ENCODE peak calls at places on chromosomes 12 and 14, in seven cellular contexts. A is H9, H is mammary epithelial cell, W is IMR-90, U is endodermal cell, I is kidney, Y is HepG2. G is an unnamed sample.

GRCh38 chr12:56631790-56632700 is 1.9 kb upstream of the BAZ2A start:
- DNase-seq in A (peak), H (peak), W (peak), U (peak), I (peak), Y (peak), G (no peak)

GRCh38 chr14:102498005-102498677 is 11.4 kb downstream of the ANKRD9 start:
- DNase-seq in A (peak), H (no peak), W (no peak), U (peak), I (no peak), Y (no peak), G (no peak)

GRCh38 chr12:69071091-69071370 is 138.1 kb upstream of the CPM start:
- DNase-seq in A (no peak), H (no peak), W (no peak), U (no peak), I (no peak), Y (no peak), G (no peak)

GRCh38 chr12:47276253-47277070 is 196.7 kb upstream of the AMIGO2 start:
- DNase-seq in A (no peak), H (peak), W (peak), U (no peak), I (no peak), Y (peak), G (no peak)

GRCh38 chr12:114369088-114369487 is 36.9 kb downstream of the TBX5 start:
- DNase-seq in A (no peak), H (no peak), W (no peak), U (no peak), I (no peak), Y (no peak), G (no peak)

GRCh38 chr14:102516531-102517411 is 7.2 kb upstream of the ANKRD9 start:
- DNase-seq in A (peak), H (peak), W (no peak), U (peak), I (peak), Y (peak), G (no peak)

GRCh38 chr12:107384645-107385044 is 291.3 kb upstream of the CRY1 start:
- DNase-seq in A (no peak), H (no peak), W (no peak), U (no peak), I (no peak), Y (no peak), G (no peak)

GRCh38 chr14:55794655-55795583 is 214.9 kb downstream of the KTN1 start:
- DNase-seq in A (no peak), H (peak), W (peak), U (no peak), I (no peak), Y (no peak), G (peak)

GRCh38 chr14:64844993-64845536 is 34.6 kb downstream of the SPTB start:
- DNase-seq in A (no peak), H (no peak), W (no peak), U (no peak), I (no peak), Y (no peak), G (no peak)

GRCh38 chr14:70416322-70416716 is 571 bp downstream of the SYNJ2BP start:
- DNase-seq in A (no peak), H (no peak), W (peak), U (no peak), I (no peak), Y (no peak), G (peak)

GRCh38 chr12:96810477-96810876 is 96.6 kb upstream of the NEDD1 start:
- DNase-seq in A (no peak), H (no peak), W (no peak), U (no peak), I (no peak), Y (no peak), G (peak)

GRCh38 chr12:39824505-39825198 is 205.0 kb upstream of the ABCD2 start:
- DNase-seq in A (no peak), H (peak), W (peak), U (no peak), I (no peak), Y (peak), G (no peak)

GRCh38 chr12:39033789-39034188 is 128.4 kb upstream of the CPNE8 start:
- DNase-seq in A (no peak), H (no peak), W (no peak), U (no peak), I (no peak), Y (no peak), G (no peak)

GRCh38 chr14:57390037-57390805 is at the start of gene NAA30:
- DNase-seq in A (peak), H (peak), W (peak), U (peak), I (peak), Y (peak), G (peak)

DNA sequence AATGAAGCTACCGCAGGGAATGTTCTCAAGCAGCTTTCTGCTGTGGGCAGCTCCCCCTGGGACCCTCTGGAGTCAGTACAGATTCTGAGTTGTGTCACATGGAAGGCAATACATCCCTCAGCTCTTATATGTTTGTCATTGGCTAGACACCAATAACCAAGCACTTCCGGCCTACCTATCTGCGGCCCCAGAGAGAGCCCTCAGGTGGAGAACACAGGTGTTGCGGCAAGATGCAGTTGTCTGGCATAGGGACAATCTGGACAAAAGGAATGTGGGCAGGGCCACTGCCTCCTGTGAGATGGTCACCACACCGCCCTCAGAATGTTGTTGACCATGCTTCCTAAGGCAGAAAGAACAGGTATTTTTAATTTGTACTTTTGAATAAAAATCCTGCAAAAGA is 118.7 kb downstream of the BRMS1L start:
- DNase-seq in A (peak), H (peak), W (no peak), U (peak), I (no peak), Y (peak), G (no peak)
- TF ChIP-seq CTCF in A (peak), H (peak), W (no peak), U (peak), I (no peak), Y (peak), G (no peak)

GRCh38 chr12:100954118-100954517 is 159.5 kb downstream of the ANO4 start:
- DNase-seq in A (no peak), H (no peak), W (no peak), U (peak), I (no peak), Y (no peak), G (no peak)
- H3K9ac ChIP-seq in A (no peak), H (no peak), W (no peak), U (no peak), I (no peak), Y (no peak), G (no peak)

GRCh38 chr12:10610188-10610587 is 3.2 kb downstream of the MAGOHB start:
- DNase-seq in A (no peak), H (no peak), W (no peak), U (no peak), I (no peak), Y (no peak), G (no peak)

GRCh38 chr12:10612954-10613333 is 465 bp downstream of the MAGOHB start:
- DNase-seq in A (no peak), H (no peak), W (no peak), U (peak), I (no peak), Y (no peak), G (no peak)

GRCh38 chr12:10613334-10614055 is at the start of gene MAGOHB:
- DNase-seq in A (peak), H (peak), W (peak), U (peak), I (peak), Y (peak), G (peak)

GRCh38 chr12:10612110-10612509 is 1.3 kb downstream of the MAGOHB start:
- DNase-seq in A (no peak), H (no peak), W (no peak), U (no peak), I (no peak), Y (no peak), G (no peak)

DNA sequence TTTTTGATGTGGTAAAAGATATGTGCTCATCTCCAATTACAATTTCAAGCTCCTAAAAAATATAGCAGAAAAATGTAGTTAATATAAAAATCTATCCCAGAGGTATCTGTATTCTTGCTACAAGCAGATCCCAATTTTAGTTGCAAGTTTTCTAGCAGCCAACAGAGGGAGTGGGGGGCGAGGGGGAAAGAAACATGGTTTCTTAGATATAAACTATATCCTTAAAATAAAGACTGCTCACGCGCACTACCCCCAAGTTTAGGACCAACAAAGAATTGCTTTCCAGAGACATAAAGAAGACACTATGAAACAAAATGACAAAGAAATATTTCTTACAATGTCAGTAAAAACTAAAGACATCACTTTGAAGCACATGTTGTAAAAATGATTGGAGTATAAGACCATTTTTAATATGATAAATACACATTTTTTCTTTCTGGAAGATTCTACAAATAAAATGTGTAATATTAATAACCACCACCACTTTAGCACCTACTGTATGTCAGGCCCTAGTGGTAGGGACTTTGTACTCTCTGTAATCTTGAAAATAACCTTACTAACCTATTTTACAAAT is 5.4 kb downstream of the MAGOHB start:
- DNase-seq in A (no peak), H (no peak), W (peak), U (peak), I (no peak), Y (no peak), G (no peak)
- TF ChIP-seq CTCF in A (peak), H (peak), W (peak), U (peak), I (no peak), Y (no peak), G (peak)

GRCh38 chr14:52366796-52367315 is 52.7 kb downstream of the PTGER2 start:
- DNase-seq in A (no peak), H (no peak), W (no peak), U (no peak), I (no peak), Y (no peak), G (no peak)
- H3K9ac ChIP-seq in A (no peak), H (no peak), W (no peak), U (no peak), I (no peak), Y (no peak), G (no peak)